ENCODE peak calls at places on chromosomes 16 and 17, in six cellular contexts. One of them, this sample, is unnamed.

GRCh38 chr17:60577147-60577925 is 22.7 kb upstream of the PPM1D start:
- DNase-seq in effector CD8-positive, alpha-beta T cell: no peak
- DNase-seq in NCI-H1417 treated with DMSO at 0.1 percent for 48 hours: no peak
- DNase-seq in neural crest cell: no peak
- DNase-seq in K562: peak
- DNase-seq in EL: peak
- DNase-seq in this sample: peak

GRCh38 chr16:85936761-85937343 is 37.9 kb downstream of the IRF8 start:
- DNase-seq in effector CD8-positive, alpha-beta T cell: no peak
- DNase-seq in NCI-H1417 treated with DMSO at 0.1 percent for 48 hours: no peak
- DNase-seq in neural crest cell: no peak
- DNase-seq in K562: no peak
- DNase-seq in EL: no peak
- DNase-seq in this sample: no peak

GRCh38 chr16:50940275-50940854 is 198.5 kb downstream of the CYLD start:
- DNase-seq in effector CD8-positive, alpha-beta T cell: no peak
- DNase-seq in NCI-H1417 treated with DMSO at 0.1 percent for 48 hours: no peak
- DNase-seq in neural crest cell: no peak
- DNase-seq in K562: no peak
- DNase-seq in EL: no peak
- DNase-seq in this sample: no peak

GRCh38 chr16:87207509-87207908 is 109.7 kb downstream of the C16orf95 start:
- DNase-seq in effector CD8-positive, alpha-beta T cell: no peak
- DNase-seq in NCI-H1417 treated with DMSO at 0.1 percent for 48 hours: no peak
- DNase-seq in neural crest cell: no peak
- DNase-seq in K562: no peak
- DNase-seq in EL: peak
- DNase-seq in this sample: no peak

GRCh38 chr17:73819440-73820395 is 175.5 kb upstream of the SDK2 start:
- DNase-seq in effector CD8-positive, alpha-beta T cell: no peak
- DNase-seq in NCI-H1417 treated with DMSO at 0.1 percent for 48 hours: no peak
- DNase-seq in neural crest cell: no peak
- DNase-seq in K562: no peak
- DNase-seq in EL: no peak
- DNase-seq in this sample: no peak

GRCh38 chr17:19702231-19702641 is 14.1 kb downstream of the SLC47A2 start:
- DNase-seq in effector CD8-positive, alpha-beta T cell: no peak
- DNase-seq in NCI-H1417 treated with DMSO at 0.1 percent for 48 hours: no peak
- DNase-seq in neural crest cell: no peak
- DNase-seq in K562: no peak
- DNase-seq in EL: no peak
- DNase-seq in this sample: no peak

GRCh38 chr17:35084987-35085386 is 21.5 kb upstream of the RFFL start:
- DNase-seq in effector CD8-positive, alpha-beta T cell: no peak
- DNase-seq in NCI-H1417 treated with DMSO at 0.1 percent for 48 hours: no peak
- DNase-seq in neural crest cell: no peak
- DNase-seq in K562: peak
- DNase-seq in EL: peak
- DNase-seq in this sample: no peak

GRCh38 chr17:46766493-46767491 is 51.7 kb downstream of the WNT3 start:
- DNase-seq in effector CD8-positive, alpha-beta T cell: no peak
- DNase-seq in NCI-H1417 treated with DMSO at 0.1 percent for 48 hours: no peak
- DNase-seq in neural crest cell: no peak
- DNase-seq in K562: no peak
- DNase-seq in EL: no peak
- DNase-seq in this sample: no peak

GRCh38 chr17:75764711-75765421 is at the start of gene GALK1:
- DNase-seq in effector CD8-positive, alpha-beta T cell: peak
- DNase-seq in NCI-H1417 treated with DMSO at 0.1 percent for 48 hours: no peak
- DNase-seq in neural crest cell: peak
- DNase-seq in K562: peak
- DNase-seq in EL: peak
- DNase-seq in this sample: peak

GRCh38 chr17:28258347-28258887 is 60.6 kb upstream of the TMEM97 start:
- DNase-seq in effector CD8-positive, alpha-beta T cell: no peak
- DNase-seq in NCI-H1417 treated with DMSO at 0.1 percent for 48 hours: no peak
- DNase-seq in neural crest cell: no peak
- DNase-seq in K562: no peak
- DNase-seq in EL: no peak
- DNase-seq in this sample: no peak

GRCh38 chr17:74875155-74875969 is 2.6 kb upstream of the FDXR start:
- DNase-seq in effector CD8-positive, alpha-beta T cell: no peak
- DNase-seq in NCI-H1417 treated with DMSO at 0.1 percent for 48 hours: no peak
- DNase-seq in neural crest cell: no peak
- DNase-seq in K562: peak
- DNase-seq in EL: no peak
- DNase-seq in this sample: no peak

GRCh38 chr17:8125196-8125946 is 1.5 kb upstream of the HES7 start:
- DNase-seq in effector CD8-positive, alpha-beta T cell: peak
- DNase-seq in NCI-H1417 treated with DMSO at 0.1 percent for 48 hours: no peak
- DNase-seq in neural crest cell: peak
- DNase-seq in K562: peak
- DNase-seq in EL: peak
- DNase-seq in this sample: peak

GRCh38 chr17:49402706-49403105 is 12.0 kb downstream of the PHB1 start:
- DNase-seq in effector CD8-positive, alpha-beta T cell: no peak
- DNase-seq in NCI-H1417 treated with DMSO at 0.1 percent for 48 hours: no peak
- DNase-seq in neural crest cell: no peak
- DNase-seq in K562: no peak
- DNase-seq in EL: no peak
- DNase-seq in this sample: no peak

GRCh38 chr16:69724981-69725479 is 1.3 kb downstream of the NQO1 start:
- DNase-seq in effector CD8-positive, alpha-beta T cell: no peak
- DNase-seq in NCI-H1417 treated with DMSO at 0.1 percent for 48 hours: no peak
- DNase-seq in neural crest cell: no peak
- DNase-seq in K562: peak
- DNase-seq in EL: peak
- DNase-seq in this sample: no peak

GRCh38 chr16:85371948-85372347 is 241.2 kb upstream of the GSE1 start:
- DNase-seq in effector CD8-positive, alpha-beta T cell: no peak
- DNase-seq in NCI-H1417 treated with DMSO at 0.1 percent for 48 hours: no peak
- DNase-seq in neural crest cell: no peak
- DNase-seq in K562: no peak
- DNase-seq in EL: no peak
- DNase-seq in this sample: no peak